ENCODE peak calls at places on chromosome 5, in five cellular contexts. Z is psoas muscle, T is ovary, D is pancreas, B is breast epithelium. X is an unnamed sample. For H3K9me3, the result is how much of the 10 kb centered on the place peaks cover.

GRCh38 chr5:140672455-140673186 is 755 bp downstream of the DND1 start:
- DNase-seq in B (no peak), D (peak), T (no peak), Z (no peak), X (peak)

GRCh38 chr5:74464512-74465209 is 175.9 kb downstream of the ENC1 start:
- DNase-seq in Z (no peak), B (no peak), T (no peak), D (no peak), X (no peak)

GRCh38 chr5:458547-459353 is 15.8 kb downstream of the EXOC3 start:
- DNase-seq in Z (peak), D (peak), B (peak), T (no peak), X (peak)

GRCh38 chr5:56356121-56356875 is 123.2 kb upstream of the ANKRD55 start:
- DNase-seq in T (no peak), D (no peak), B (no peak), Z (no peak), X (no peak)

GRCh38 chr5:62938927-62939326 is 360.3 kb downstream of the LRRC70 start:
- DNase-seq in Z (no peak), T (no peak), B (no peak), D (no peak), X (no peak)

GRCh38 chr5:97986069-97986468 is 787.4 kb upstream of the RGMB start:
- DNase-seq in D (no peak), Z (no peak), B (no peak), T (no peak), X (no peak)

GRCh38 chr5:53942724-53943123 is 367.6 kb downstream of the ARL15 start:
- DNase-seq in T (peak), B (no peak), Z (no peak), D (no peak), X (no peak)

GRCh38 chr5:107668933-107669542 is 1.7 kb downstream of the EFNA5 start:
- DNase-seq in B (no peak), Z (peak), D (no peak), T (peak), X (peak)

GRCh38 chr5:96601200-96601599 is 61.0 kb upstream of the CAST start:
- DNase-seq in T (no peak), D (no peak), Z (no peak), B (no peak), X (no peak)

GRCh38 chr5:73740274-73740790 is 114.3 kb downstream of the ARHGEF28 start:
- DNase-seq in Z (no peak), D (no peak), B (no peak), T (no peak), X (no peak)

GRCh38 chr5:168771698-168772097 is 192.5 kb upstream of the PANK3 start:
- DNase-seq in T (no peak), D (no peak), Z (no peak), B (no peak), X (no peak)

GRCh38 chr5:147949711-147950573 is 43.6 kb upstream of the C5orf46 start:
- DNase-seq in B (no peak), Z (no peak), D (no peak), T (no peak), X (no peak)

GRCh38 chr5:171432581-171433351 is 13.3 kb downstream of the FGF18 start:
- DNase-seq in D (peak), T (no peak), Z (no peak), B (no peak), X (peak)

GRCh38 chr5:178496661-178497060 is 93.5 kb downstream of the COL23A1 start:
- DNase-seq in T (no peak), D (no peak), Z (no peak), B (no peak), X (no peak)

GRCh38 chr5:170681013-170681433 is 102.5 kb upstream of the GABRP start:
- DNase-seq in T (no peak), D (peak), B (no peak), Z (no peak), X (no peak)

GRCh38 chr5:146620663-146621051 is 104.7 kb upstream of the GPR151 start:
- DNase-seq in Z (no peak), B (no peak), D (no peak), T (no peak), X (no peak)

GRCh38 chr5:151904921-151905320 is 19.7 kb downstream of the GLRA1 start:
- DNase-seq in B (no peak), Z (no peak), T (no peak), D (no peak), X (no peak)

GRCh38 chr5:168683247-168683926 is 104.2 kb upstream of the PANK3 start:
- DNase-seq in T (no peak), Z (no peak), B (no peak), D (no peak), X (no peak)

GRCh38 chr5:137619191-137619870 is 116.6 kb downstream of the KLHL3 start:
- DNase-seq in B (no peak), T (peak), Z (peak), D (no peak), X (peak)

GRCh38 chr5:53071738-53072137 is 37.8 kb downstream of the MOCS2 start:
- DNase-seq in D (no peak), B (no peak), T (no peak), Z (no peak), X (no peak)

GRCh38 chr5:126635585-126635984 is 34.8 kb downstream of the PHAX start:
- DNase-seq in Z (no peak), B (no peak), T (no peak), D (no peak), X (no peak)

GRCh38 chr5:4857761-4858160 is 282.4 kb upstream of the ADAMTS16 start:
- DNase-seq in T (no peak), Z (no peak), B (no peak), D (no peak), X (no peak)

GRCh38 chr5:165407352-165407751 is 1901.9 kb downstream of the MAT2B start:
- DNase-seq in Z (no peak), D (no peak), B (no peak), T (no peak), X (no peak)

GRCh38 chr5:8394965-8395364 is 526.0 kb downstream of the MTRR start:
- DNase-seq in B (no peak), T (no peak), Z (no peak), D (no peak), X (no peak)

GRCh38 chr5:128667751-128668150 is 129.7 kb upstream of the FBN2 start:
- DNase-seq in Z (no peak), D (no peak), T (no peak), B (no peak), X (no peak)

GRCh38 chr5:2158767-2159166 is 276.0 kb upstream of the IRX4 start:
- DNase-seq in Z (no peak), T (no peak), B (no peak), D (no peak), X (no peak)

GRCh38 chr5:27830551-27830950 is 792.2 kb upstream of the CDH9 start:
- DNase-seq in T (no peak), D (no peak), B (no peak), Z (no peak), X (no peak)

GRCh38 chr5:139844472-139845145 is 49.0 kb downstream of the PSD2 start:
- DNase-seq in D (peak), T (peak), B (no peak), Z (peak), X (peak)

GRCh38 chr5:141420855-141421488 is at the start of gene PCDHGA11:
- DNase-seq in T (no peak), B (no peak), D (no peak), Z (no peak), X (no peak)

GRCh38 chr5:170430871-170431437 is 41.8 kb upstream of the KCNMB1 start:
- DNase-seq in B (no peak), T (no peak), D (no peak), Z (no peak), X (no peak)

GRCh38 chr5:36393656-36394438 is 92.1 kb upstream of the RANBP3L start:
- DNase-seq in B (no peak), Z (no peak), T (no peak), D (no peak), X (no peak)

GRCh38 chr5:112720576-112720975 is 17.1 kb upstream of the APC start:
- DNase-seq in Z (no peak), T (no peak), B (no peak), D (no peak), X (no peak)

GRCh38 chr5:17094830-17095229 is 122.6 kb upstream of the BASP1 start:
- DNase-seq in B (no peak), Z (no peak), D (no peak), T (no peak), X (no peak)

GRCh38 chr5:96997265-96997859 is 61.5 kb downstream of the LNPEP start:
- DNase-seq in D (no peak), T (no peak), Z (no peak), B (no peak), X (no peak)

GRCh38 chr5:177447611-177448243 is 1.1 kb downstream of the PRR7 start:
- DNase-seq in Z (peak), T (no peak), B (peak), D (peak), X (peak)

GRCh38 chr5:154603978-154604679 is 126.1 kb upstream of the HAND1 start:
- DNase-seq in D (peak), T (no peak), B (no peak), Z (no peak), X (peak)

GRCh38 chr5:171990713-171991015 is 15.8 kb downstream of the FBXW11 start:
- DNase-seq in Z (no peak), T (no peak), D (no peak), B (no peak), X (no peak)

GRCh38 chr5:73180561-73180960 is 7.6 kb downstream of the TMEM174 start:
- DNase-seq in B (no peak), T (no peak), Z (no peak), D (no peak), X (no peak)

DNA sequence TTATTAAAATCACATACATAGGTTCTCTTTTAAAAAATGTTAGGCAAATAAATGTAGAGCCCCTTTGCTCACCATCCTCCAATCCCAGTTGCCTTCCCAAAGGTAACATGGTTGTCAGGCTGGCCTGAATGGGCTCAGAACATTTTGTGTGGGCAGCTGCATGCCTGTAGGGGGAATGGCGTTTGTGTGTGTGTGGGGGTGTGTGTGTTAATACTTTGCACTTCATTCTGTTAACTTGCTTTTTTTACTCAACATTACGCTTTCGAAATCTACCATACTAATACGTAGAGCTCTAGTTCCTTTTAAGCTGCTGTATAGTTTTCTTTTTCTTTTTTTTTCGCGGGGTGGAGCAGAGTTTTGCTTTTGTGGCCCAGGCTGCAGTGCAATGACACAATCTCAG is 14.0 kb downstream of the MYOZ3 start:
- DNase-seq in B (no peak), Z (no peak), T (no peak), D (no peak), X (no peak)
- H3K4me3 ChIP-seq in B (no peak), Z (no peak), T (no peak), D (no peak), X (no peak)

GRCh38 chr5:10400411-10400810 is 41.3 kb upstream of the ROPN1L start:
- DNase-seq in Z (no peak), D (no peak), B (no peak), T (no peak), X (no peak)

GRCh38 chr5:10396552-10396951 is 43.1 kb downstream of the MARCHF6 start:
- DNase-seq in D (no peak), T (no peak), Z (no peak), B (no peak), X (no peak)

GRCh38 chr5:10400834-10401233 is 40.8 kb upstream of the ROPN1L start:
- DNase-seq in T (no peak), B (no peak), Z (no peak), D (no peak), X (no peak)

GRCh38 chr5:10401499-10401898 is 40.2 kb upstream of the ROPN1L start:
- DNase-seq in Z (no peak), D (no peak), B (no peak), T (no peak), X (no peak)

DNA sequence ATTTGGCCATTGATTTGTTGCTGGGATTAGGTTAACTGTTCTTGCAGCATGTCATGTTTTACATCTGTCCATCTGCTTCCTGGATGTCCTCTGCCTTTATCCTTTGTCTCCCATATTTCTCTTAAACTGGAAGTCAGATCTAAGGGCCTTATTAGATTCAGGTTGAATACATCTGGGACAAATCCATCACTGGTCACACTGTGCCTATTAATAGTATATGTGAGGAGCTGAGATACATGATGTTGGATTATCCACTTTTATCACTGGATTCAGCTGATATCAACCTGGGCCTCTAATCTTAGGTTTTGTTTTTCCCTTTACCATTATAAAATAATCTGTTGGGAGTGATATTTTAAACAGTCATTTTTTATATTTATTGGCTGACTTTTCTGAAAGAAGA is 41.8 kb upstream of the ROPN1L start:
- DNase-seq in D (no peak), Z (no peak), B (no peak), T (no peak), X (no peak)
- H3K27ac ChIP-seq in D (no peak), Z (peak), B (no peak), T (no peak), X (no peak)

DNA sequence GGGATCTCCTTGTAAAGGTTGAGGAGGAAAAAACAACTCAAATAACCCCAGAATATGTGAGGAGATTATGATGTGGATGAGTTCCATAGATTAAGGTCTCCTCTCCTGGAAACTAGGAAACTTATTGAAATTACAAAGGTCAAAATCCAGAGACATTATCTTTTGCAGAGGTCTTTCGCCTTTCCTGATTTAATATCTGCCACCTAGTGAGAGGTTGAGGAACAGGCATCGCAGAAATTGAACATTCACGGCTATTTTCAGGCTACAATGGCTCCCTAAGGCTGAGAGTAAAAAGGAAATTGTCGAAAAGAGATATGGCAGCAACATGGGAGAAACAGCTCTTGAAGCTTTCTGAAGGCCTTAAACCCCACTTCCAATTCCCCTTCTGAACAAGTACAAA is 127.5 kb upstream of the PLCXD3 start:
- DNase-seq in D (no peak), Z (no peak), B (no peak), T (no peak), X (no peak)
- H3K9me3 ChIP-seq in D (under half), Z (under half), B (under half), T (under half), X (under half)

DNA sequence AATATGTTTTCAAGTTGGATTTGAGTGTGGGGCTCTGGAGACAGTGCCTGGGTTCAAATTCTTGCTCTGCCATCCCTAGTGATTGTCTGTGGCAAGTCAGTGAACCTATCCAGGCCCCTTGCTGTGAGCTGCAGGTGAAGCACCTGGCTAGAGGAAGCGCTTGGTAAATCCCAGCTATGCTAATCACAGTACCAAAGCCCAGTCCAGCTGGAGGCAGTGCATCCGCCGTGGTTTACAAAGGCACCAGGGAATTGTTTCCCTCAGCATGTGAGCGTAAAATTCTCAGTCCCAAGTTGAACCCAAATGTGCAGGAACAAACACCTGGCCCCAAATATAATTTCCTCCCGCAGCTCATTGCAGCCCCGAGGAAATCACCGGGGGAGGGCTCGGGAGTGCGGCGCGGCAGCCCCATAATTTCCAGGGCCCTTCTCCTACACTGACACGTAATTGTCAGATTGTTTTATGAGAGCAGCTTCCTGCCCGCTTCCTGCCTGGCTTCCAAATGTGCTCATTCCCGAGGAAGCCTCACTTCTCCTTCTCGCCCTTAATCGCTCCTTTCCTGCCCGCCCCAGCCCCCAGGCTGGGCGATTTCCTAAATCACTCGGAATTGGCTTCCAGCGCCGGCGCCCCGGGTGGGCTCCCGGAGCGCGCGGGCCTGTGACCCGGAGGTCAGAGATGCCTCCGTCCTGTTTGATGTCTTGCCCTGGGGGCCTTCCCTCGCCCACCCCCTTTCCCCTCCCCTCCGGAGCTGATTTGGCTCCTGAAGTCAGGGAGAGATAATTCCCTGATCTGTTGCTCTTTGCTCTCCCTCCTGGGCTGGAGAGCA is 134.4 kb downstream of the FGF1 start:
- DNase-seq in Z (no peak), T (no peak), B (no peak), D (no peak), X (no peak)
- H3K4me3 ChIP-seq in Z (peak), T (no peak), B (peak), D (no peak), X (no peak)

DNA sequence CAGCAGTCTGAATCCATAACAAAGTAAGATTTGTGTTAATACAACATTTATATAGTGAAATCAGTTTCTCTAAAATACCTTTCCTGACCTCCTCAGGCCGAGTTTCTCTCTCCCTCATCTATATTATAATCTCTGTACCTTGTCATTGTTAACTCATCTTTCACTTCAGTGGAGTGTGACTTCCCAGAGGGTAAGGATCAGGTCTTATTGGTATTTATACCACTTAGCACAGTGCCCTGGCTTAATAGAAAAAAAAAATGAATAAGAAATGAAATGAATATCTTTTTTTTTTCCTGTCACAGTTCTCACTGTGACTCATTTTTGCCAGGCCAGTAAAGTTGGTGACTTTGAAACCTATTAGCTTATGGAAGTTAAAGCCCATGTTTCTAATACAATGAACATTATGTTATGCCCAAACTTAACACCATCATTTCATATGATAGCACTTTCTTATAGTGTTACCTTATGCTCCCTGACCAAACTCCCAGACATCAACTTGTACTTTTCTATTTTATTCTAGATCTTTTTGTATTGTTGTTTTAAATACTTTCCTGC is 90.1 kb downstream of the NR3C1 start:
- DNase-seq in T (no peak), D (no peak), B (no peak), Z (no peak), X (no peak)
- H3K27ac ChIP-seq in T (no peak), D (no peak), B (no peak), Z (peak), X (no peak)

GRCh38 chr5:163950248-163950647 is 444.8 kb downstream of the MAT2B start:
- DNase-seq in T (no peak), B (no peak), Z (no peak), D (no peak), X (no peak)

GRCh38 chr5:163951069-163951468 is 445.6 kb downstream of the MAT2B start:
- DNase-seq in Z (no peak), B (no peak), D (no peak), T (no peak), X (no peak)

GRCh38 chr5:163948086-163948666 is 442.8 kb downstream of the MAT2B start:
- DNase-seq in B (no peak), D (no peak), Z (no peak), T (no peak), X (no peak)

DNA sequence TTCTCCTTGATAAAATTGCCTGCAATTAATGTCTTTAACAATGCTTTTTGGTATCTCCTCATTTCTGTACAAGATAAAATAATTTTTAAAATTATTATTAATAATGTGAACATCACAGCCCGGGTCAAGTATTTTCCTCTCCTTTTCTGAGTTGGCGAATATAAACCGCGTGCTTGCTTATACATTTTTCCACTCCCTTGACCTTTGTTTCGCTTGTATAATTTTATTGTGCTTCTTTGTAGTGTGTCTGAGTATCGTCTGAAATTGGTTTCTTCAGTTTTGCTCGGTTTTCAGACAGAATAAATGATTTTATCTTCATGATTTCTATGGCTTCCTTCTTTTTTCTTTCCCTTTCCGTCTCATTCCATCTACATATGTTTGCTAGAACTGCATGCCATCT is 448.5 kb downstream of the MAT2B start:
- DNase-seq in D (no peak), Z (no peak), B (no peak), T (no peak), X (no peak)
- H3K9me3 ChIP-seq in D (under half), Z (under half), B (under half), T (under half), X (under half)